ENCODE peak calls at places on chromosomes 11 and 22, in nine cellular contexts. A, T, U, M, E, H, S, R and Z are unnamed samples.

GRCh38 chr22:49046546-49047305 is 780.9 kb downstream of the BRD1 start:
- DNase-seq in A (no peak), T (peak), U (peak), M (peak), E (no peak), H (peak), S (no peak), R (peak), Z (peak)

GRCh38 chr22:50076646-50077624 is 8.3 kb downstream of the MLC1 start:
- DNase-seq in A (no peak), T (no peak), U (no peak), M (no peak), E (no peak), H (no peak), S (no peak), R (no peak), Z (no peak)

GRCh38 chr11:65973439-65974110 is 12.0 kb downstream of the SART1 start:
- DNase-seq in A (peak), T (no peak), U (no peak), M (no peak), E (peak), H (peak), S (no peak), R (no peak), Z (no peak)

GRCh38 chr11:128501576-128502549 is 85.5 kb downstream of the ETS1 start:
- DNase-seq in A (peak), T (peak), U (no peak), M (peak), E (peak), H (no peak), S (no peak), R (no peak), Z (peak)

GRCh38 chr11:113286509-113287497 is 27.6 kb upstream of the TTC12 start:
- DNase-seq in A (no peak), T (no peak), U (no peak), M (no peak), E (no peak), H (no peak), S (no peak), R (no peak), Z (no peak)

GRCh38 chr11:72754149-72754543 is 1.9 kb upstream of the ARAP1 start:
- DNase-seq in A (no peak), T (no peak), U (no peak), M (no peak), E (no peak), H (no peak), S (no peak), R (no peak), Z (no peak)

GRCh38 chr11:88779551-88779950 is 286.2 kb downstream of the GRM5 start:
- DNase-seq in A (peak), T (peak), U (no peak), M (no peak), E (peak), H (peak), S (peak), R (no peak), Z (no peak)

GRCh38 chr11:363948-364761 is 5.1 kb upstream of the B4GALNT4 start:
- DNase-seq in A (peak), T (no peak), U (peak), M (no peak), E (no peak), H (peak), S (no peak), R (peak), Z (peak)

GRCh38 chr11:110818032-110818687 is 105.9 kb upstream of the ARHGAP20 start:
- DNase-seq in A (peak), T (no peak), U (no peak), M (no peak), E (peak), H (no peak), S (no peak), R (peak), Z (no peak)

GRCh38 chr11:31801298-31801702 is 9.8 kb downstream of the PAX6 start:
- DNase-seq in A (no peak), T (no peak), U (no peak), M (no peak), E (no peak), H (no peak), S (no peak), R (no peak), Z (no peak)